ENCODE peak calls at places on chromosomes 3 and 15, in five cellular contexts. A, F, P, M and O are unnamed samples.

GRCh38 chr15:77038312-77039216 is 32.3 kb downstream of the TSPAN3 start:
- DNase-seq in F (no peak), M (no peak), P (no peak), A (no peak), O (no peak)

GRCh38 chr15:40322531-40323238 is 807 bp upstream of the INAFM2 start:
- DNase-seq in P (no peak), M (peak), F (peak), A (no peak), O (no peak)

GRCh38 chr3:101809178-101810022 is 30.4 kb downstream of the NXPE3 start:
- DNase-seq in P (peak), F (no peak), A (no peak), M (peak), O (peak)

GRCh38 chr3:122973893-122974615 is 53.5 kb downstream of the SEMA5B start:
- DNase-seq in F (no peak), P (no peak), A (no peak), M (no peak), O (no peak)

GRCh38 chr3:23567917-23568316 is 237.8 kb upstream of the UBE2E1 start:
- DNase-seq in F (no peak), A (no peak), P (peak), M (peak), O (no peak)

GRCh38 chr15:72415304-72415703 is 17.2 kb downstream of the TMEM202 start:
- DNase-seq in M (no peak), F (no peak), A (no peak), P (no peak), O (no peak)

GRCh38 chr3:197736491-197737318 is at the start of gene RUBCN:
- DNase-seq in F (peak), P (peak), M (peak), A (peak), O (peak)

GRCh38 chr3:126747768-126748167 is 43.7 kb downstream of the CHCHD6 start:
- DNase-seq in F (no peak), A (no peak), P (no peak), M (no peak), O (no peak)

GRCh38 chr3:192494176-192494575 is 233.2 kb downstream of the FGF12 start:
- DNase-seq in A (no peak), M (no peak), F (no peak), P (no peak), O (no peak)

GRCh38 chr3:127590282-127590592 is 296 bp downstream of the TPRA1 start:
- DNase-seq in A (no peak), F (no peak), P (no peak), M (no peak), O (no peak)

GRCh38 chr3:33074217-33075067 is 22.5 kb downstream of the GLB1 start:
- DNase-seq in P (peak), F (peak), A (peak), M (peak), O (peak)

GRCh38 chr15:51193526-51193925 is 98.8 kb upstream of the TNFAIP8L3 start:
- DNase-seq in M (no peak), A (no peak), F (no peak), P (no peak), O (no peak)

GRCh38 chr15:69593981-69594966 is 141.7 kb downstream of the RPLP1 start:
- DNase-seq in A (peak), F (no peak), M (no peak), P (peak), O (no peak)

GRCh38 chr3:135325726-135326245 is 530.7 kb downstream of the EPHB1 start:
- DNase-seq in P (no peak), M (no peak), A (no peak), F (no peak), O (no peak)

GRCh38 chr3:174356596-174356995 is 502.5 kb upstream of the NAALADL2 start:
- DNase-seq in P (no peak), A (no peak), F (no peak), M (no peak), O (no peak)

GRCh38 chr3:38227989-38228388 is 37.6 kb upstream of the SLC22A13 start:
- DNase-seq in M (peak), F (no peak), A (no peak), P (peak), O (no peak)

DNA sequence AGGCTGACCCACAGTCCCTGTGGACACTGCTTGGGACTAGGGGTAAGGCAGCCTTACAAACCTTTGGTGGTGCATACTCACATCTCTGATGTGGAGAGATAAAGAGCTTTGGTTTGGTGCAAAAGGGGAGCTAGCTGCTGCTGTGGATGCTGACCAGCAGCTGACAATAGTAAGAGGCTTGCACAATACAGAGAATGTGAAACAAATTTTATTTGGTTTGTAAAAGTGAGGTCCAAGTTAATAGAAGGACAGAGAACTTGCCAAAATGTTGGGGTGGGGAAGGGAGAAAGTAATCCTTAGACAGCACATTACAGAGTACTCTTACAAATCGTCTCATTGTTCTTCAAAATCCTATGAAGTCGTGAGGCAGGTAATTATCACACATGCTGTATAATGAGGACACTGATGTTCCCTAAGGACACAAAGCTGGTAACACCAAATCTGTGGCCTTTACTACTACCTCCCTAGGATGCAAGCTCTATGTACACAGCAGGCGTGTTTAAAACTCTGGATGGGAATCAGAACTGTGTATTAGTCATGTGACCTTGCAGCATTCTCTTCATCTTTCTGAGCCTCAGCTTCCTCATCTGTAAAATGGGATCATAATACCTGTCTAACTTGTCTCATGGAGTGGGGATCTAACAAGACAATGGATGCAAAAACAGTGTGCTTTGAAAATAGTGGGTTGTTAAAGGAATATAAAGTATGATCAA is 21.6 kb downstream of the ARHGAP31 start:
- DNase-seq in M (no peak), P (no peak), A (no peak), F (no peak), O (no peak)
- H3K14ac ChIP-seq in M (no peak), P (peak), A (no peak), F (no peak), O (no peak)

GRCh38 chr3:45499529-45499928 is 95.0 kb upstream of the LIMD1 start:
- DNase-seq in P (peak), M (peak), A (no peak), F (no peak), O (no peak)
- H4K91ac ChIP-seq in P (peak), M (no peak), A (no peak), F (no peak), O (no peak)

GRCh38 chr3:4720316-4721075 is 227.3 kb downstream of the ITPR1 start:
- DNase-seq in A (peak), F (peak), P (peak), M (peak), O (no peak)
- H3K14ac ChIP-seq in A (no peak), F (no peak), P (peak), M (no peak), O (no peak)

GRCh38 chr3:169389925-169390253 is 273.6 kb downstream of the MECOM start:
- DNase-seq in M (no peak), A (no peak), P (no peak), F (no peak), O (no peak)

GRCh38 chr3:169390741-169391300 is 272.7 kb downstream of the MECOM start:
- DNase-seq in P (no peak), A (no peak), M (no peak), F (no peak), O (no peak)

GRCh38 chr3:169391672-169392071 is 271.8 kb downstream of the MECOM start:
- DNase-seq in F (no peak), M (peak), P (no peak), A (no peak), O (no peak)

GRCh38 chr3:169389211-169389924 is 274.1 kb downstream of the MECOM start:
- DNase-seq in P (no peak), M (no peak), A (no peak), F (no peak), O (no peak)

DNA sequence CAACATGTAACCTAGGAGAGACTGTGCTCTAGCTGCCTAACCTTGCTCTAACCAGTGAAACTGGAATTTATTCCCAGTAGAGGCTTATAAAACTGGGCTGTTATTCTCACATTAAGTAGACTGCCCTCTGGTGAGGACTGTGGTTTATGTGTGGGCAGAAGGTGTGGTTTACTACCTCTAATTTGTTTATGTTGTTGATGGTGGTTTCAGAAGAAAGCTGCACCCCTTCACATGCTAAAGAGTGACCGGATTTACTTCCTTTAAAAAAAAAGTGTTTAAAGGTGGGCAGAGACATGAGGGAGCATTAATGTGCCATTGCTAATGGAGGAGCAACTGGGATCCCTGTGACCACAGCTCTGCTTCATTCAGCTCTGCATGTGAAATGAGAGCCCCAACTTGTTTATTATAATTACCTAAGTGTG is 273.2 kb downstream of the MECOM start:
- DNase-seq in M (no peak), A (no peak), P (no peak), F (no peak), O (no peak)
- H4K91ac ChIP-seq in M (no peak), A (no peak), P (no peak), F (no peak), O (no peak)

DNA sequence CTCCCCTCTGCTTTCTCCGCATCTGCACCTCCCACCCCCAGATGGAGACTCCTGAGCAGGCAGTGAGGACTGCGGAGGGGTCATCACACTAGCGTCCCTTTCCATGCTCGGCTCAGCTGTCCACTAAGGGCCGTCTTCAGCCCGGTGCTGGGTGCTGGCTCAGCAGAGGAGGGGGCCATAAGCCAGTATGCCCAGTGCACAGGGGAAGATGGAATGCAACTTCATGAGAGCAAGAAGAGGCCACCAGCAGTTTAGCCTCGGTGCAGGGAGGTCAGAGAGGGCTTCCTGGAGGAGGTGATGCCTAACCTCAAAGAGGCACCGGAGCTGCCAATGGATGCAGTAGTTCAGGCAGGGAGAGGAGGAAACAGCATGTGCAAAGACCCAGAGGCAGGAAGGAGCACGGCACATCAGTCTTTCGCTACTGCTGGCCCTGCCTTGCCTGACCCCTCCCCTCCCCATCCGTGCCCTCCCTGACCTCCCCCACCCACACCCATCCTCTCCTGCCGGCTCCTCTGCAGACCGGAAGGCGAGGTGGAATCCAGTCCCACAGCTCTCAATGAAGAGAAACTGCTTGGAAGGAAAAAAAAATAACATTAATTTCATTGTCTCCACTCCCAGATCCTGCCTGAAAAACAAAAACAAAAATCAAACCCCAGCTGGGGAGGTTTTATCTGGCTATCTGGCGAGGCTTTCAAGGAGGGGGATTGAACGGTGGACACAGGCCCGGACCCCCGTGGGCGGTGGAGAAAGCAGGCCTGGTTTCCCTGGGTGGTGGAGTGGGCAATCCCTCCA is 15.3 kb upstream of the PLXND1 start:
- DNase-seq in P (no peak), F (peak), A (peak), M (no peak), O (no peak)
- H3K14ac ChIP-seq in P (no peak), F (no peak), A (no peak), M (no peak), O (peak)

DNA sequence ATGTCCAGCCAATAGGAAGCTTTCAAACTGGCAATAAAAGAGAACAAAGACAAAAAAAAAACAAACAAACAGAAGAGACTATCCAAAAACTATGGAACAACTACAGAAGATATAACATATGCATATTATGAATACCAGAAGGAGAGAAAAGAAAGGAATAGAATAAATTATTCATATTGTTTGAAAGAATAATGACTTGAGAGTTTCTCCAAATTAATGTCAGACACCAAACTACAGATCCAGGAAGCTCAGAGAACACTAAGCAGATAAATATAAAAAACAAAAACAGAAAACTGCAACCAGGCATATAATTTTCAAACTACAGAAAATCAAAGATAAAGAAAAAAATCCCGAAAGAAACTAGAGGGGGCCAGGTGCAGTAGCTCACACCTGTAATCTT is 34.1 kb upstream of the AP3B2 start:
- DNase-seq in F (no peak), P (no peak), A (no peak), M (no peak), O (no peak)
- H4K91ac ChIP-seq in F (no peak), P (no peak), A (no peak), M (no peak), O (no peak)

GRCh38 chr3:13004376-13004775 is 68.9 kb downstream of the IQSEC1 start:
- DNase-seq in M (no peak), F (no peak), P (no peak), A (no peak), O (no peak)

GRCh38 chr3:13006216-13006990 is 66.8 kb downstream of the IQSEC1 start:
- DNase-seq in P (no peak), M (no peak), A (no peak), F (no peak), O (no peak)

GRCh38 chr3:13002398-13003124 is 70.7 kb downstream of the IQSEC1 start:
- DNase-seq in M (no peak), F (no peak), A (no peak), P (no peak), O (no peak)

GRCh38 chr3:13007251-13007941 is 65.8 kb downstream of the IQSEC1 start:
- DNase-seq in A (no peak), P (no peak), F (no peak), M (no peak), O (no peak)

DNA sequence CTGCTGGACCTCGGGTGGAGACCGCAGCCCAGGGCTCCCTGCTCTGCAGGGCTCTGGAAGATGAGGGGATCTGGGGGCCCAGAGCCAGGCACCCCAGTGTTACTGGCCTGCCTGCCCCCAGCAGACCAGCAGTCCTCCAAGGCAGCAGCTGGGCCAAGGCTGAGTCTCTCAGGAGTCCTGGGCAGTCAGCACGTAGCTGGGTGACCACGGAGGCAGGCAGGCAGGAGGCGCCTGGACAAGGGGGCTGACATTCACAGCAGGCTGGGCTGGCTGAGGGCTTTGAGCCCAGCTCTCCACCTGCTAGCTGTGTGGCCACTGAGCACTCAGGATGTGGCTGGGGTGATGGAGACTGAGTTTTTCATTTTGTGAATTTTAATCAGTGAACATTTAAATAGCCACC is 67.9 kb downstream of the IQSEC1 start:
- DNase-seq in M (no peak), A (no peak), P (no peak), F (no peak), O (no peak)
- H3K14ac ChIP-seq in M (no peak), A (peak), P (no peak), F (no peak), O (no peak)